ENCODE peak calls at places on chromosomes 12 and 14, in six cellular contexts. Z, L, J, M, V and A are unnamed samples. For H3K4me1, the result is how much of the 10 kb centered on the place peaks cover.

GRCh38 chr12:124884587-124885438 is 21.1 kb upstream of the SCARB1 start:
- DNase-seq in V (no peak), M (peak), J (no peak), L (no peak), Z (no peak), A (peak)

GRCh38 chr12:91211869-91212268 is 29.3 kb upstream of the DCN start:
- DNase-seq in M (no peak), V (no peak), L (no peak), Z (no peak), J (no peak), A (no peak)

GRCh38 chr14:40122978-40123648 is 690.9 kb upstream of the FBXO33 start:
- DNase-seq in M (no peak), L (no peak), V (no peak), J (peak), Z (no peak), A (no peak)

GRCh38 chr12:68118096-68118755 is 41.3 kb downstream of the IFNG start:
- DNase-seq in L (no peak), M (no peak), V (peak), Z (no peak), J (no peak), A (peak)

GRCh38 chr12:100138048-100138907 is 4.4 kb downstream of the BLTP3B start:
- DNase-seq in Z (no peak), L (no peak), J (peak), M (no peak), V (peak), A (no peak)

GRCh38 chr14:100104006-100104352 is 38.8 kb downstream of the EVL start:
- DNase-seq in M (no peak), Z (no peak), L (no peak), V (no peak), J (no peak), A (no peak)

GRCh38 chr14:84894254-84894653 is 635.7 kb upstream of the FLRT2 start:
- DNase-seq in V (no peak), Z (no peak), M (no peak), J (no peak), L (no peak), A (no peak)

GRCh38 chr12:13573698-13574321 is 377.3 kb downstream of the EMP1 start:
- DNase-seq in L (no peak), V (no peak), Z (no peak), J (peak), M (no peak), A (no peak)

GRCh38 chr14:93096923-93097322 is 18.8 kb downstream of the ITPK1 start:
- DNase-seq in Z (no peak), L (no peak), J (no peak), M (no peak), V (no peak), A (no peak)

GRCh38 chr14:92352158-92352985 is 29.4 kb downstream of the SLC24A4 start:
- DNase-seq in M (no peak), Z (no peak), L (no peak), J (peak), V (peak), A (peak)

GRCh38 chr12:31970199-31970598 is 11.0 kb downstream of the RESF1 start:
- DNase-seq in J (no peak), V (no peak), L (no peak), Z (no peak), M (no peak), A (no peak)

GRCh38 chr14:21612324-21612723 is 22.4 kb downstream of the OR10G2 start:
- DNase-seq in Z (no peak), L (no peak), J (no peak), V (peak), M (no peak), A (peak)

GRCh38 chr12:88153959-88154358 is 11.9 kb downstream of the TMTC3 start:
- DNase-seq in Z (no peak), J (peak), V (peak), L (no peak), M (no peak), A (no peak)

GRCh38 chr14:103016071-103016470 is 41.3 kb downstream of the CDC42BPB start:
- DNase-seq in J (no peak), M (peak), L (no peak), Z (no peak), V (no peak), A (no peak)

GRCh38 chr14:70448633-70449032 is 3.3 kb upstream of the ADAM21 start:
- DNase-seq in L (no peak), M (no peak), V (no peak), Z (no peak), J (peak), A (no peak)

GRCh38 chr12:124213606-124214347 is 81.1 kb upstream of the RFLNA start:
- DNase-seq in J (no peak), V (no peak), M (no peak), L (no peak), Z (no peak), A (no peak)

GRCh38 chr14:78933948-78934524 is 763.9 kb downstream of the NRXN3 start:
- DNase-seq in Z (no peak), J (peak), M (no peak), L (no peak), V (peak), A (peak)

GRCh38 chr12:132834181-132834711 is 5.6 kb upstream of the GOLGA3 start:
- DNase-seq in Z (no peak), V (peak), L (no peak), J (no peak), M (no peak), A (no peak)

GRCh38 chr14:54278087-54278486 is 118.7 kb upstream of the CDKN3 start:
- DNase-seq in Z (no peak), M (no peak), V (no peak), J (no peak), L (no peak), A (no peak)

GRCh38 chr14:38469156-38469555 is 213.3 kb upstream of the CLEC14A start:
- DNase-seq in V (no peak), Z (no peak), M (no peak), J (no peak), L (no peak), A (no peak)

GRCh38 chr12:113222730-113223531 is 1.7 kb downstream of the TPCN1 start:
- DNase-seq in J (peak), Z (peak), L (peak), V (peak), M (peak), A (peak)

GRCh38 chr12:52892193-52892852 is 12.6 kb downstream of the KRT8 start:
- DNase-seq in L (no peak), J (no peak), Z (no peak), V (no peak), M (no peak), A (no peak)

GRCh38 chr12:70809887-70810286 is 110.7 kb downstream of the PTPRR start:
- DNase-seq in L (no peak), J (peak), Z (no peak), M (no peak), V (no peak), A (no peak)

GRCh38 chr12:70812124-70812523 is 108.4 kb downstream of the PTPRR start:
- DNase-seq in L (no peak), Z (no peak), M (no peak), J (no peak), V (no peak), A (no peak)

GRCh38 chr12:70806827-70807226 is 113.7 kb downstream of the PTPRR start:
- DNase-seq in M (no peak), L (no peak), V (no peak), Z (no peak), J (no peak), A (no peak)
- H3K4me1 ChIP-seq in M (under half), L (under half), V (under half), Z (under half), J (under half), A (under half)

DNA sequence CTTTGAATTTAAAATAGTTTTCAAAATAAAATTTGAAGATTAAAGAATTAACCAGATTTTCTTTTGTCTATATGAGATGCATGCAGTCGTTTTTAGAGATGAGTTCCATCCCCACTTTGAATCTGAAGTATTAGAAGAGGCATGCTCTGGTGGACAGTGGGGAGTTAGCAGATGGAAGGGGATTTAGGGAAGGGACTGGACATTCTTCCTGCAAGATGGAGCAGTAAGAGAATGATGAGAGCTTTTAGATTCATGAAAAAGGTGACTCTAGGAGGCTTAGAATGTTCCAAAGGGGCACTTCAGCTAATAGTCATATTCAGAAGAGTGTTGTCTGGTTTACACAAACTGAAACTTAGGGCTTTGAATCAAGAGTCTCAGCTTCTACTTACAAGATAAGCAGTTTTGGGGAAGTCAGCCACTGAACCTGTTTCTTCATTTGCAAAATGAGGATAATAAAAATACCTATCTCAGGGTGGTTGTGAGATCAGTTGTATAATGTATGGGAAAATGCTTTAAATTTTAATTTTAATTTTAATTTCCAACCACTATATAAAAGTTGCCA is 3.7 kb downstream of the ZBTB1 start:
- DNase-seq in J (no peak), Z (no peak), L (no peak), M (no peak), V (peak), A (no peak)
- H3K4me1 ChIP-seq in J (under half), Z (half or more), L (under half), M (half or more), V (half or more), A (under half)

GRCh38 chr12:4448943-4449861 is 3.6 kb upstream of the FGF6 start:
- DNase-seq in Z (no peak), J (no peak), V (no peak), L (peak), M (no peak), A (no peak)

GRCh38 chr12:4448376-4448775 is 2.8 kb upstream of the FGF6 start:
- DNase-seq in V (no peak), L (peak), M (no peak), J (no peak), Z (no peak), A (no peak)

GRCh38 chr12:4446335-4446734 is 720 bp upstream of the FGF6 start:
- DNase-seq in J (no peak), L (no peak), M (no peak), Z (no peak), V (no peak), A (no peak)

GRCh38 chr12:4445156-4446020 is at the start of gene FGF6:
- DNase-seq in J (no peak), V (no peak), L (peak), Z (no peak), M (peak), A (no peak)

DNA sequence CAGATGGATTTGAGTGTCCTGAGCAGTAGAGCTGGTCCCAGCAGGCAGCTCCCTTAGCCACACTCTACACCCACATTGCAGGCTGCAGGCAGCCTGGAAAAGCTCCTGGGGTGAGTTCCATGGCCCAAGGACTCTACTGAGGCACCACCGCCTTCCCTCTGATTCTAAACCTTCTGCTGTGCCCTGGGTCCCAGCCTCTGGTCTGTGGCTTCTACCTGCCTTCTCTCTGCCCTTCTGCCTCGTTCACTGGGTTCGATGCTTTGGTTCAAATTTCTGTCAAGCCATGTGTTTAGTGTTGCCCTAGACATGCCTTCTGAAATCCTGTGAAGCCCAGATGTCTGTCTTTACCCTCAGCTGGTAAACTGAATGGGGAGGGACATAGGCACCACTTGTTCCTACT is 1.5 kb upstream of the FGF6 start:
- DNase-seq in Z (no peak), V (no peak), J (no peak), L (peak), M (no peak), A (no peak)
- H3K4me1 ChIP-seq in Z (under half), V (under half), J (under half), L (under half), M (under half), A (under half)

GRCh38 chr12:25992026-25992782 is 33.7 kb downstream of the RASSF8 start:
- DNase-seq in V (no peak), J (peak), Z (no peak), M (no peak), L (peak), A (no peak)
- H3K4me1 ChIP-seq in V (under half), J (under half), Z (under half), M (under half), L (under half), A (under half)

GRCh38 chr12:54280401-54281260 is at the start of gene HNRNPA1:
- DNase-seq in L (peak), V (peak), Z (peak), J (peak), M (peak), A (peak)
- H3K4me1 ChIP-seq in L (under half), V (half or more), Z (under half), J (under half), M (half or more), A (under half)

GRCh38 chr12:122090759-122091535 is 12.4 kb downstream of the MLXIP start:
- DNase-seq in J (no peak), L (no peak), M (no peak), Z (no peak), V (no peak), A (no peak)
- H3K4me1 ChIP-seq in J (under half), L (under half), M (half or more), Z (under half), V (under half), A (under half)

DNA sequence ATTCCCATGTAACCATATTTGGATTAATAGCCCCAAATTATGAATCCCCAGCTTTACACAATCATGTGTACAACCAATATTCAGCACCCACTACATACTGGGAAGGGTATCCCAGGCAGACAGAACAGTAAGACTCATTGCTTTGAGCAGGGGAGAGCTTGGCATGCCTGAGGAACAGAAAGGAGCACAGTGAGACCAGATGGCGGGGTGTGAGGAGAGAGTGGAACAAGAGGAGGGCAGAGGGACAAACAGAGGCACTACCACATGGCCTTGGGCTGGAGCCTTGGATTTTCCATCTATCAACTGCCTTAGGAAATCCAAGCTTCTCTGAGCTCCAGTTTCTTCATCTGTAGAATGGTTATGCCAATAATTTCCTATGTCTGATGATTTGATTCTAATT is 3.8 kb downstream of the DGKA start:
- DNase-seq in V (no peak), M (no peak), Z (no peak), J (no peak), L (no peak), A (no peak)
- H3K4me1 ChIP-seq in V (half or more), M (half or more), Z (under half), J (under half), L (under half), A (under half)

DNA sequence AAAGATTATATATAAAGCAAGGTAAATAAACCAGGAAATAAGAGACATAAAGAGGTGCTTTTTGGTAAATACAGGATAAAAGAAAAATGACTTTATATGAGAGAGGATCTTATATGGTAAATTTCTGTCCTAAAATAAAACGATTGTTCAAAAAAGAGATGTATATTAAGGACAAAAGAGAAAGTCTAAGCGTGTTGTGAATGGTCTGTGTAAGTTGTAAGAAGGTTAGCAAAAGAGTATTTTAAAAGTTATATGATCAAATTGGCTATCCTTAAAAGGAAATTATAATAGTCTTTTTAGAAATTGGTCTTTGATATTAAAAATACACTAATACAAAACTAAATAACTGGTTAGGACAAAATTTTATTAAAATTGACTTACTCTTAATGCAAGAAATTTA is 14.1 kb upstream of the ACSM4 start:
- DNase-seq in Z (no peak), J (peak), M (no peak), V (no peak), L (no peak), A (peak)
- H3K4me1 ChIP-seq in Z (under half), J (under half), M (under half), V (under half), L (under half), A (under half)